ENCODE peak calls at places on chromosomes 2 and 18, in ten cellular contexts. One of them, this sample, is unnamed.
A peak's percentile ranks its signal among the peaks of the same experiment; 100 is the strongest.

GRCh38 chr18:21725201-21725600 is 15.4 kb upstream of the MIB1 start:
- DNase-seq in stomach: no peak
- DNase-seq in K562: no peak
- DNase-seq in ovary: no peak
- DNase-seq in esophagus muscularis mucosa: no peak
- DNase-seq in A549: no peak
- DNase-seq in sigmoid colon: no peak
- DNase-seq in suprapubic skin: no peak
- DNase-seq in transverse colon: no peak
- DNase-seq in HepG2: no peak
- DNase-seq in this sample: no peak

GRCh38 chr2:30267576-30267975 is 36.2 kb downstream of the LBH start:
- DNase-seq in stomach: no peak
- DNase-seq in K562: no peak
- DNase-seq in ovary: no peak
- DNase-seq in esophagus muscularis mucosa: no peak
- DNase-seq in A549: no peak
- DNase-seq in sigmoid colon: no peak
- DNase-seq in suprapubic skin: no peak
- DNase-seq in transverse colon: no peak
- DNase-seq in HepG2: no peak
- DNase-seq in this sample: no peak

GRCh38 chr2:131753640-131754561 is 226.2 kb downstream of the CCDC74A start:
- DNase-seq in stomach: no peak
- DNase-seq in K562: no peak
- DNase-seq in ovary: no peak
- DNase-seq in esophagus muscularis mucosa: no peak
- DNase-seq in A549: no peak
- DNase-seq in sigmoid colon: no peak
- DNase-seq in suprapubic skin: no peak
- DNase-seq in transverse colon: no peak
- DNase-seq in HepG2: no peak
- DNase-seq in this sample: no peak

GRCh38 chr2:105376010-105376409 is 22.8 kb downstream of the FHL2 start:
- DNase-seq in stomach: peak; percentile 64
- DNase-seq in K562: no peak
- DNase-seq in ovary: peak; percentile 39
- DNase-seq in esophagus muscularis mucosa: no peak
- DNase-seq in A549: no peak
- DNase-seq in sigmoid colon: no peak
- DNase-seq in suprapubic skin: no peak
- DNase-seq in transverse colon: no peak
- DNase-seq in HepG2: no peak
- DNase-seq in this sample: no peak

GRCh38 chr2:16553222-16553621 is 112.4 kb downstream of the CYRIA start:
- DNase-seq in stomach: peak; percentile 28
- DNase-seq in K562: peak; percentile 23
- DNase-seq in ovary: peak; percentile 14
- DNase-seq in esophagus muscularis mucosa: no peak
- DNase-seq in A549: peak; percentile 10
- DNase-seq in sigmoid colon: no peak
- DNase-seq in suprapubic skin: no peak
- DNase-seq in transverse colon: peak; percentile 12
- DNase-seq in HepG2: peak; percentile 40
- DNase-seq in this sample: peak; percentile 59

GRCh38 chr2:9095690-9096089 is 92.2 kb upstream of the MBOAT2 start:
- DNase-seq in stomach: peak; percentile 67
- DNase-seq in K562: no peak
- DNase-seq in ovary: peak; percentile 35
- DNase-seq in esophagus muscularis mucosa: no peak
- DNase-seq in A549: no peak
- DNase-seq in sigmoid colon: no peak
- DNase-seq in suprapubic skin: no peak
- DNase-seq in transverse colon: peak; percentile 60
- DNase-seq in HepG2: no peak
- DNase-seq in this sample: no peak

GRCh38 chr2:46632349-46632748 is 153.0 kb downstream of the TMEM247 start:
- DNase-seq in stomach: no peak
- DNase-seq in K562: peak; percentile 14
- DNase-seq in ovary: no peak
- DNase-seq in esophagus muscularis mucosa: no peak
- DNase-seq in A549: peak; percentile 44
- DNase-seq in sigmoid colon: no peak
- DNase-seq in suprapubic skin: no peak
- DNase-seq in transverse colon: no peak
- DNase-seq in HepG2: peak; percentile 50
- DNase-seq in this sample: no peak

GRCh38 chr2:76731157-76731556 is 791.0 kb downstream of the LRRTM4 start:
- DNase-seq in stomach: no peak
- DNase-seq in K562: no peak
- DNase-seq in ovary: no peak
- DNase-seq in esophagus muscularis mucosa: no peak
- DNase-seq in A549: no peak
- DNase-seq in sigmoid colon: no peak
- DNase-seq in suprapubic skin: no peak
- DNase-seq in transverse colon: no peak
- DNase-seq in HepG2: no peak
- DNase-seq in this sample: no peak

GRCh38 chr2:153218851-153219250 is 259.7 kb downstream of the RPRM start:
- DNase-seq in stomach: no peak
- DNase-seq in K562: no peak
- DNase-seq in ovary: no peak
- DNase-seq in esophagus muscularis mucosa: no peak
- DNase-seq in A549: no peak
- DNase-seq in sigmoid colon: no peak
- DNase-seq in suprapubic skin: no peak
- DNase-seq in transverse colon: no peak
- DNase-seq in HepG2: no peak
- DNase-seq in this sample: no peak

GRCh38 chr2:153221506-153221905 is 257.1 kb downstream of the RPRM start:
- DNase-seq in stomach: no peak
- DNase-seq in K562: no peak
- DNase-seq in ovary: no peak
- DNase-seq in esophagus muscularis mucosa: no peak
- DNase-seq in A549: no peak
- DNase-seq in sigmoid colon: no peak
- DNase-seq in suprapubic skin: no peak
- DNase-seq in transverse colon: no peak
- DNase-seq in HepG2: no peak
- DNase-seq in this sample: no peak

GRCh38 chr2:153222231-153223165 is 256.1 kb downstream of the RPRM start:
- DNase-seq in stomach: no peak
- DNase-seq in K562: no peak
- DNase-seq in ovary: no peak
- DNase-seq in esophagus muscularis mucosa: no peak
- DNase-seq in A549: no peak
- DNase-seq in sigmoid colon: no peak
- DNase-seq in suprapubic skin: no peak
- DNase-seq in transverse colon: no peak
- DNase-seq in HepG2: no peak
- DNase-seq in this sample: no peak
- TF ChIP-seq EP300 in stomach: no peak
- TF ChIP-seq EP300 in K562: no peak
- TF ChIP-seq EP300 in ovary: no peak
- TF ChIP-seq EP300 in esophagus muscularis mucosa: no peak
- TF ChIP-seq EP300 in A549: no peak
- TF ChIP-seq EP300 in sigmoid colon: no peak
- TF ChIP-seq EP300 in suprapubic skin: no peak
- TF ChIP-seq EP300 in transverse colon: no peak
- TF ChIP-seq EP300 in HepG2: no peak
- TF ChIP-seq EP300 in this sample: no peak

DNA sequence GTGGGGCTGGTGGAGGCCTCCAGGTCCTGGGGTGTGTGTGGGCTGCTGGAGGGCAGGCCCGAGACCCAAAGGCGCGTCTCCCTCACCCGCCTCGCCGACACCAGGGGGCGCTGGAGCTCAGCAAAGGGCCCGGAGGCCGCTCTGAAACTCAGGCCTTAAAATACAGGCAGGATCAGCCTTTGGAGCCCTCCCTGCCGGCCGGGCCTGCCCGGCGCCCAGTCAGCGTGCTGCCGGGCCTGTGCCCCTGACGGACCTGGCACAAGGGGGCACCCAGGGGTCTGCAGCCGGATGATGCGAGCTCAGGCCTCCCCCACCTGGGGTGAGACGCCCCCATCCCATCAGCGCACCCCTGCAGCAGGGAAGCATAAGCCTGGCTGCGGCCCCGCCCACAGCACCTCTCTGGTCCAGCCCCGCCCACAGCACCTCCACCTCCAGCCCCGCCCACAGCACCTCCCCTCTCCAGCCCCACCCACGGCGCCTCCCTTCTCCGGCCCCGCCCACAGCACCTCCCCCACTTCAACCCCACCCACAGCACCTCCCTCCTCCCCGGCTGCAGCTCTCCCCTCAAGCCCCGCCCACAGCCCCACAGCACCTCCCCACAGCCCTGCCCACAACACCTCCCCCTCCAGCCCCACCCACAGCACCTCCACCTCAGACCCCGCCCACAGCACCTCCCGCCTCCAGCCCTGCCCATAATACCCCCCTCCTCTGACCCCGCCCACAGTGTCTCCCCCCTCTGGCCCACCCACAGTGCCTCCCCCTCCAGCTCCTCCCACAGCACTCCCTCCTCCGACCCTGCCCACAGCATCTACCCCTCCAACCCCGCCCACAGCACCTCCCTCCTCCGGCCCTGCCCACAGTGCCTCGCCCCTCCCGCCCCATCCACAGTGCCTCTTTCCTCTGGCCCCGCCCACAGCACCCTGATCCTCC is 92.8 kb upstream of the OTOS start:
- DNase-seq in stomach: peak; percentile 92
- DNase-seq in K562: peak; percentile 95
- DNase-seq in ovary: peak; percentile 92
- DNase-seq in esophagus muscularis mucosa: no peak
- DNase-seq in A549: peak; percentile 90
- DNase-seq in sigmoid colon: peak; percentile 92
- DNase-seq in suprapubic skin: peak; percentile 89
- DNase-seq in transverse colon: peak; percentile 82
- DNase-seq in HepG2: peak; percentile 68
- DNase-seq in this sample: peak; percentile 79
- H3K27ac ChIP-seq in stomach: peak overlapping the region; percentile 59
- H3K27ac ChIP-seq in K562: no peak overlapping the region
- H3K27ac ChIP-seq in ovary: peak overlapping the region; percentile 37
- H3K27ac ChIP-seq in esophagus muscularis mucosa: peak overlapping the region; percentile 65
- H3K27ac ChIP-seq in A549: peak overlapping the region; percentile 88
- H3K27ac ChIP-seq in sigmoid colon: peak overlapping the region; percentile 66
- H3K27ac ChIP-seq in suprapubic skin: no peak overlapping the region
- H3K27ac ChIP-seq in transverse colon: peak overlapping the region; percentile 71
- H3K27ac ChIP-seq in HepG2: no peak overlapping the region
- H3K27ac ChIP-seq in this sample: peak overlapping the region; percentile 37

GRCh38 chr2:235048549-235048948 is 96.7 kb downstream of the SH3BP4 start:
- DNase-seq in stomach: peak; percentile 24
- DNase-seq in K562: no peak
- DNase-seq in ovary: no peak
- DNase-seq in esophagus muscularis mucosa: no peak
- DNase-seq in A549: no peak
- DNase-seq in sigmoid colon: no peak
- DNase-seq in suprapubic skin: peak; percentile 61
- DNase-seq in transverse colon: no peak
- DNase-seq in HepG2: no peak
- DNase-seq in this sample: no peak

GRCh38 chr2:235050992-235051351 is 99.2 kb downstream of the SH3BP4 start:
- DNase-seq in stomach: peak; percentile 96
- DNase-seq in K562: peak; percentile 7
- DNase-seq in ovary: peak; percentile 38
- DNase-seq in esophagus muscularis mucosa: peak; percentile 94
- DNase-seq in A549: no peak
- DNase-seq in sigmoid colon: peak; percentile 95
- DNase-seq in suprapubic skin: peak; percentile 96
- DNase-seq in transverse colon: peak; percentile 87
- DNase-seq in HepG2: peak; percentile 46
- DNase-seq in this sample: peak; percentile 82

GRCh38 chr2:235049719-235050118 is 97.9 kb downstream of the SH3BP4 start:
- DNase-seq in stomach: peak; percentile 24
- DNase-seq in K562: no peak
- DNase-seq in ovary: no peak
- DNase-seq in esophagus muscularis mucosa: no peak
- DNase-seq in A549: no peak
- DNase-seq in sigmoid colon: peak; percentile 56
- DNase-seq in suprapubic skin: peak; percentile 40
- DNase-seq in transverse colon: no peak
- DNase-seq in HepG2: no peak
- DNase-seq in this sample: no peak

GRCh38 chr2:235047171-235048160 is 95.6 kb downstream of the SH3BP4 start:
- DNase-seq in stomach: no peak
- DNase-seq in K562: no peak
- DNase-seq in ovary: no peak
- DNase-seq in esophagus muscularis mucosa: no peak
- DNase-seq in A549: no peak
- DNase-seq in sigmoid colon: no peak
- DNase-seq in suprapubic skin: peak; percentile 50
- DNase-seq in transverse colon: no peak
- DNase-seq in HepG2: no peak
- DNase-seq in this sample: no peak

GRCh38 chr2:235049069-235049468 is 97.3 kb downstream of the SH3BP4 start:
- DNase-seq in stomach: peak; percentile 88
- DNase-seq in K562: no peak
- DNase-seq in ovary: no peak
- DNase-seq in esophagus muscularis mucosa: no peak
- DNase-seq in A549: no peak
- DNase-seq in sigmoid colon: no peak
- DNase-seq in suprapubic skin: peak; percentile 44
- DNase-seq in transverse colon: no peak
- DNase-seq in HepG2: no peak
- DNase-seq in this sample: no peak
- TF ChIP-seq POLR2A in stomach: no peak
- TF ChIP-seq POLR2A in K562: no peak
- TF ChIP-seq POLR2A in ovary: no peak
- TF ChIP-seq POLR2A in esophagus muscularis mucosa: no peak
- TF ChIP-seq POLR2A in A549: no peak
- TF ChIP-seq POLR2A in sigmoid colon: no peak
- TF ChIP-seq POLR2A in suprapubic skin: no peak
- TF ChIP-seq POLR2A in transverse colon: no peak
- TF ChIP-seq POLR2A in HepG2: no peak
- TF ChIP-seq POLR2A in this sample: no peak

GRCh38 chr2:71604709-71605085 is 151.3 kb downstream of the DYSF start:
- DNase-seq in stomach: no peak
- DNase-seq in K562: no peak
- DNase-seq in ovary: no peak
- DNase-seq in esophagus muscularis mucosa: no peak
- DNase-seq in A549: no peak
- DNase-seq in sigmoid colon: no peak
- DNase-seq in suprapubic skin: peak; percentile 24
- DNase-seq in transverse colon: no peak
- DNase-seq in HepG2: no peak
- DNase-seq in this sample: no peak

GRCh38 chr2:71605781-71606241 is 152.4 kb downstream of the DYSF start:
- DNase-seq in stomach: peak; percentile 5
- DNase-seq in K562: no peak
- DNase-seq in ovary: peak; percentile 2
- DNase-seq in esophagus muscularis mucosa: peak; percentile 81
- DNase-seq in A549: no peak
- DNase-seq in sigmoid colon: peak; percentile 41
- DNase-seq in suprapubic skin: peak; percentile 50
- DNase-seq in transverse colon: no peak
- DNase-seq in HepG2: no peak
- DNase-seq in this sample: no peak

GRCh38 chr2:71603851-71604708 is 150.7 kb downstream of the DYSF start:
- DNase-seq in stomach: no peak
- DNase-seq in K562: no peak
- DNase-seq in ovary: no peak
- DNase-seq in esophagus muscularis mucosa: no peak
- DNase-seq in A549: no peak
- DNase-seq in sigmoid colon: peak; percentile 54
- DNase-seq in suprapubic skin: peak; percentile 36
- DNase-seq in transverse colon: no peak
- DNase-seq in HepG2: no peak
- DNase-seq in this sample: peak; percentile 4

GRCh38 chr2:71606244-71606643 is 152.9 kb downstream of the DYSF start:
- DNase-seq in stomach: peak; percentile 16
- DNase-seq in K562: peak; percentile 36
- DNase-seq in ovary: no peak
- DNase-seq in esophagus muscularis mucosa: peak; percentile 75
- DNase-seq in A549: no peak
- DNase-seq in sigmoid colon: peak; percentile 18
- DNase-seq in suprapubic skin: no peak
- DNase-seq in transverse colon: no peak
- DNase-seq in HepG2: no peak
- DNase-seq in this sample: peak; percentile 4

DNA sequence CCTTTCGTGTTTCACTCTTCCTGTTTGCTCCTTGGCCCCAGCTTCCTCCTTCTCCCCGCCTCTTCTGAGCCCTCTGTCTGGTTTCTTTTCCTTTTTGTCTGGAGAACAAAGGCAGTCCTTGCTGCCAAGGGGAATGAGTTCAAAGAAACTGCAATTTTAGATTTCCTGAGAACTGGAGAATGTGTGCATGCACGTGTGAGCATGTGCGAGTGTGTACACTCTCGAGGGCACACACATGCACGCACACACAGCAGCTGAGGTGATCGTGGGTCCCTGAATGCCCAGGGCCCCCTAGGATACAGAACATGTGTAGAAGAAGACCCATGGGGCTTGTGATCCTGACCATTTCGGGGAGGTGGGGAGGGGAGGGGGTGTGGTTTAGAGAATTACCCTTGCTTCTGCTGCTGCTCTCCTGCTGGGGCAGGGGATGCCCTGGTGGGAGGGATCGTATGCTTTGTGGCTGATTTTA is 151.8 kb downstream of the DYSF start:
- DNase-seq in stomach: peak; percentile 9
- DNase-seq in K562: no peak
- DNase-seq in ovary: peak; percentile 1
- DNase-seq in esophagus muscularis mucosa: peak; percentile 81
- DNase-seq in A549: no peak
- DNase-seq in sigmoid colon: peak; percentile 37
- DNase-seq in suprapubic skin: peak; percentile 36
- DNase-seq in transverse colon: no peak
- DNase-seq in HepG2: no peak
- DNase-seq in this sample: no peak
- TF ChIP-seq EP300 in stomach: no peak
- TF ChIP-seq EP300 in K562: no peak
- TF ChIP-seq EP300 in ovary: no peak
- TF ChIP-seq EP300 in esophagus muscularis mucosa: no peak
- TF ChIP-seq EP300 in A549: no peak
- TF ChIP-seq EP300 in sigmoid colon: no peak
- TF ChIP-seq EP300 in suprapubic skin: no peak
- TF ChIP-seq EP300 in transverse colon: no peak
- TF ChIP-seq EP300 in HepG2: no peak
- TF ChIP-seq EP300 in this sample: no peak